ENCODE peak calls at places on chromosomes 6 and 20, in five cellular contexts. J is IMR-90, O is bronchial epithelial cell, D is heart right ventricle, E is epithelial cell of esophagus. G is an unnamed sample.

GRCh38 chr6:159169193-159169555 is at the start of gene FNDC1:
- DNase-seq in D (no peak), J (no peak), E (no peak), O (no peak), G (peak; percentile 66)

GRCh38 chr20:38471245-38471644 is 1.4 kb upstream of the RALGAPB start:
- DNase-seq in O (no peak), D (no peak), E (no peak), J (no peak), G (no peak)

GRCh38 chr6:170048615-170049256 is 242.1 kb downstream of the DLL1 start:
- DNase-seq in E (no peak), J (peak; percentile 33), D (no peak), O (no peak), G (no peak)

GRCh38 chr6:79538481-79538971 is 1.3 kb upstream of the LCA5 start:
- DNase-seq in D (no peak), E (peak; percentile 68), J (no peak), O (peak; percentile 73), G (peak; percentile 47)

GRCh38 chr6:42933195-42933594 is 3.9 kb downstream of the CNPY3 start:
- DNase-seq in O (no peak), D (no peak), J (no peak), E (no peak), G (no peak)

GRCh38 chr20:38168791-38169589 is 3.9 kb upstream of the TGM2 start:
- DNase-seq in D (no peak), O (peak; percentile 31), E (peak; percentile 52), J (no peak), G (no peak)

GRCh38 chr20:58708246-58708931 is 15.8 kb downstream of the NPEPL1 start:
- DNase-seq in O (no peak), D (no peak), J (no peak), E (no peak), G (no peak)

GRCh38 chr20:54535045-54535444 is 59.7 kb downstream of the DOK5 start:
- DNase-seq in E (no peak), O (no peak), D (no peak), J (no peak), G (peak; percentile 66)

GRCh38 chr6:33592280-33592594 is 12.2 kb upstream of the BAK1 start:
- DNase-seq in O (no peak), E (no peak), D (no peak), J (no peak), G (no peak)

GRCh38 chr6:158665332-158665731 is 15.5 kb downstream of the SYTL3 start:
- DNase-seq in D (no peak), E (no peak), O (no peak), J (no peak), G (no peak)

GRCh38 chr20:22523128-22523498 is 61.3 kb downstream of the FOXA2 start:
- DNase-seq in O (no peak), D (no peak), J (no peak), E (no peak), G (no peak)

GRCh38 chr6:41427642-41428401 is 92.4 kb downstream of the NCR2 start:
- DNase-seq in O (peak; percentile 10), E (peak; percentile 25), J (no peak), D (peak; percentile 31), G (peak; percentile 44)

GRCh38 chr6:150213301-150213700 is 70.5 kb downstream of the PPP1R14C start:
- DNase-seq in D (no peak), E (no peak), J (no peak), O (no peak), G (no peak)

GRCh38 chr6:150214310-150214709 is 71.5 kb downstream of the PPP1R14C start:
- DNase-seq in D (no peak), O (no peak), J (no peak), E (no peak), G (no peak)

GRCh38 chr6:150209415-150209814 is 66.6 kb downstream of the PPP1R14C start:
- DNase-seq in J (no peak), E (no peak), O (no peak), D (no peak), G (no peak)

GRCh38 chr6:150211700-150212615 is 69.1 kb downstream of the PPP1R14C start:
- DNase-seq in D (no peak), E (peak; percentile 84), J (no peak), O (peak; percentile 79), G (no peak)

DNA sequence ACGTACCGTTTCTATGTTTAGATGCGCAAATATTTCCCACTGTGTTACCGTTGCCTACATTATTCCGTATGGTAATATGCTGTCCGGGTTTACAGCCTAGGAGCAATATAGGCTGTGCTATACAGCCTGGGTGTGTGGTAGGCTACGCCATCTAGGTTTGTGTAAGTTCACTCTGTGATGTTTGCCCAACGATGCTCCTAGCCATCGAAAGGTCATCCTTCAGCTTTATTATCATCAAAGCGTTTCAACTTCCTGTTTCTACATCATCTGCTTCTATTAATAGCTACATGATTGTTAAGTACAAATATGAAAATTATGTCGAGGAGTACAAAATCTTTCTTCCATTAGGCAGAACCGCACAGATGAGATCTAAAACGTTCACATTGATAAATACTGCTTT is 69.9 kb downstream of the PPP1R14C start:
- DNase-seq in J (peak; percentile 11), E (no peak), O (no peak), D (no peak), G (no peak)
- H3K4me3 ChIP-seq in J (no peak overlapping the region), E (no peak overlapping the region), O (no peak overlapping the region), D (no peak overlapping the region), G (no peak overlapping the region)

GRCh38 chr6:92011681-92012245 is 1407.6 kb downstream of the EPHA7 start:
- DNase-seq in E (no peak), D (no peak), J (no peak), O (no peak), G (no peak)

DNA sequence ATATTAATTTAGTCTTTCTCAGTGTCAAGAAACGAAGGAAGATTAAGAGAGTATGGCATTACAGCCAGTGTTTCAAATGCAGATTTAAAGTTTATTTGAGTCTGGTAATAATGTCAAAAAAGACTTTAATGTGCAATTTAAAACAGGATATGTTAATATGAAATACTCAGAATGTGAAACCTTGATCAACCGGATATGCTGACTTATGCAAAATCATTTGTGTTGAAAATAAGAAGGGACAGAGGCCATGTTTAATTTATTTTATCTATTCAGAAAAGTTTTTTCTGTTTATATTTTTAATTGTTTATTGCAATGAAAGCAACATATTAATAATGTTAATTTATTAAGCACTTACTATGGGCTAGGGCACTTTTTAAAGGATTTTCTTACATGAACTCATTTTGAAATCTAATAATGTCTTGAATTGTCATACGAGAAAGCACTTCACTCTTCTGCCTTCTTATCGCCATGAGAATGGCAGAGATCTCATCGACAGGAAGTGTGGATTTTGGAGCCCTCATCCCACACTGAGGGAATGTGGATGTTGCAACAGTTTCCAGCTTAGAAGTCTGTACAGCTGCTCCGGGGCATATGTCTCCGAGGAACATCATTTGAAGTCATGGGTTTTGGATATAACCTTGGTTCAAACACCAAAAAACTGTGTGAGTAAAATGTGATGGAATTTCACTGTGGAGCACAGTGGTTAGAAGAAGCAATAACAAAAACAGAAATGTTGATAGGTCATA is 1410.4 kb downstream of the EPHA7 start:
- DNase-seq in D (no peak), E (no peak), J (no peak), O (no peak), G (no peak)
- H3K4me3 ChIP-seq in D (no peak overlapping the region), E (no peak overlapping the region), J (no peak overlapping the region), O (no peak overlapping the region), G (no peak overlapping the region)

GRCh38 chr6:50816115-50816675 is 2.5 kb upstream of the TFAP2B start:
- DNase-seq in O (peak; percentile 74), D (peak; percentile 43), J (peak; percentile 55), E (peak; percentile 82), G (peak; percentile 90)
- H3K4me3 ChIP-seq in O (peak overlapping the region; percentile 47), D (peak overlapping the region; percentile 39), J (peak overlapping the region; percentile 51), E (peak overlapping the region; percentile 62), G (peak overlapping the region; percentile 78)

GRCh38 chr6:29478740-29479139 is 9.0 kb downstream of the MAS1L start:
- DNase-seq in E (no peak), O (no peak), D (no peak), J (no peak), G (no peak)
- H3K4me3 ChIP-seq in E (no peak overlapping the region), O (no peak overlapping the region), D (no peak overlapping the region), J (no peak overlapping the region), G (no peak overlapping the region)

GRCh38 chr20:35881676-35882075 is 72.6 kb downstream of the SCAND1 start:
- DNase-seq in O (no peak), D (no peak), J (no peak), E (no peak), G (no peak)

GRCh38 chr20:35883341-35883777 is 70.9 kb downstream of the SCAND1 start:
- DNase-seq in D (no peak), J (no peak), E (no peak), O (no peak), G (peak; percentile 14)

GRCh38 chr20:35884541-35884865 is 69.8 kb downstream of the SCAND1 start:
- DNase-seq in O (no peak), D (no peak), J (no peak), E (no peak), G (no peak)

GRCh38 chr20:35885212-35885611 is 69.1 kb downstream of the SCAND1 start:
- DNase-seq in D (no peak), E (no peak), J (no peak), O (no peak), G (no peak)

GRCh38 chr20:35883778-35884540 is 70.3 kb downstream of the SCAND1 start:
- DNase-seq in O (peak; percentile 100), E (peak; percentile 100), J (peak; percentile 100), D (peak; percentile 70), G (peak; percentile 96)
- H3K4me3 ChIP-seq in O (no peak overlapping the region), E (no peak overlapping the region), J (peak overlapping the region; percentile 4), D (no peak overlapping the region), G (peak overlapping the region; percentile 61)

GRCh38 chr20:44600301-44600700 is 17.9 kb downstream of the PKIG start:
- DNase-seq in J (no peak), D (no peak), E (no peak), O (no peak), G (no peak)

GRCh38 chr20:44597516-44597915 is 15.1 kb downstream of the PKIG start:
- DNase-seq in J (no peak), D (no peak), O (no peak), E (no peak), G (no peak)

GRCh38 chr20:44599715-44600114 is 17.3 kb downstream of the PKIG start:
- DNase-seq in O (no peak), J (no peak), D (no peak), E (no peak), G (no peak)

GRCh38 chr20:44597930-44598329 is 15.6 kb downstream of the PKIG start:
- DNase-seq in J (no peak), D (no peak), E (no peak), O (no peak), G (no peak)

DNA sequence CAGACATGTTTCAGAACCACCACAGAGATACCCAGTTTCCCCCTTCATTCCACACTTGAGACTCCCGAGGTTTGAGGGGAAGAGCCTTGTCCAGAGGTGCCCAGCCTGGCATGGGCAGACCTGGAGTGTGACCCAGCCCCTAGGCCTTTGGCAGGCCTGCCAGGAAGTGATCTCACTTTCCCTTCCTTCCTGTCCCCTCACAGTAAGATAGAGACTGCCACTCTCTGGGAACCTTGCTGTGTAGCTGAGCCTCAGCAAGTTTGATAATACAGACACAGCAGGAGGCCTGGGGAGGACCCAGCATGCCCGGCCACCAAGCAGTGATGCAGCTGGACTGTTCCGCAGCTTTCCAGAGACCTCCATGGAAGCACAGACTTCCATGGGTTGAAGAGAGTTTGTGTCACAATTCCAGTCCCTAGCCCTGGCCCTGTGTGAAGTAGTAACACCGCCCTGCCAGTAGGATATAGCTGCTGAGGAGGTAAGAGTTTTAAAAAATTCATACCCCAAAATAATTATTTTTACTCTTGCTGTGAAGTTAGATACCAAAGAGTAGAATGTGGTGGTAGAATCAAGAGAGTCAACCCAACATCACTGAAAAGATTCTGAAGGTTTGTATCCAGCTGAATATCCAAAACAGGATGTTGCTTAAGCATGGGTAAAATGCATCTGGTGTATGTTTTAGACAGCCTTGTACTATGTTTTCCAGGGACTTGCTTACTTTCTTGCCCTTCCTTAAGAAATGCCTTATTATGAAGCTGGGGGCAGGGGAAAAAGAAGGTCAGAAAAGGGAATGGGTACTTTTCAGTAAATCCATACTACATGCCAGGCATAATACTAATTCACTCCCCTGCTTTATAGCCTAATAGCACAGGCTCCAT is 16.3 kb downstream of the PKIG start:
- DNase-seq in D (peak; percentile 83), E (no peak), O (no peak), J (no peak), G (no peak)
- H3K4me3 ChIP-seq in D (peak overlapping the region; percentile 49), E (no peak overlapping the region), O (no peak overlapping the region), J (no peak overlapping the region), G (no peak overlapping the region)